ENCODE peak calls at places on chromosomes 7 and 10, in four cellular contexts. F is NCI-H1930, R is endothelial cell, G is HCEC 1CT. E is an unnamed sample.

GRCh38 chr10:79061441-79062315 is 7.1 kb upstream of the ZMIZ1 start:
- DNase-seq in R (no peak), F (no peak), G (no peak), E (no peak)

GRCh38 chr7:95545666-95546065 is 50.6 kb downstream of the PDK4 start:
- DNase-seq in R (no peak), G (no peak), F (no peak), E (no peak)

GRCh38 chr7:37540917-37541316 is 92.3 kb upstream of the ELMO1 start:
- DNase-seq in F (no peak), R (no peak), G (no peak), E (no peak)

GRCh38 chr10:130869179-130869841 is 442.2 kb downstream of the TCERG1L start:
- DNase-seq in F (no peak), R (no peak), G (no peak), E (no peak)

GRCh38 chr10:124384142-124384541 is 34.6 kb downstream of the OAT start:
- DNase-seq in F (no peak), R (no peak), G (no peak), E (no peak)

GRCh38 chr7:158284617-158285382 is 302.8 kb downstream of the PTPRN2 start:
- DNase-seq in G (no peak), F (no peak), R (no peak), E (no peak)

GRCh38 chr10:88457680-88458079 is 125.4 kb downstream of the RNLS start:
- DNase-seq in R (no peak), F (no peak), G (no peak), E (no peak)

GRCh38 chr10:131131726-131132561 is 179.6 kb downstream of the TCERG1L start:
- DNase-seq in G (no peak), R (no peak), F (no peak), E (no peak)

GRCh38 chr10:35425596-35425995 is 89.3 kb downstream of the CCNY start:
- DNase-seq in F (no peak), R (no peak), G (peak; percentile 54), E (no peak)

GRCh38 chr7:116455009-116455408 is 44.5 kb upstream of the CAV2 start:
- DNase-seq in R (no peak), G (peak; percentile 77), F (no peak), E (no peak)

GRCh38 chr7:27187702-27188665 is 3.0 kb upstream of the HOXA11 start:
- DNase-seq in G (peak; percentile 28), F (no peak), R (no peak), E (no peak)

GRCh38 chr7:157219154-157219553 is 80.4 kb downstream of the UBE3C start:
- DNase-seq in F (no peak), R (no peak), G (no peak), E (no peak)

GRCh38 chr10:44510716-44511115 is 125.8 kb upstream of the CXCL12 start:
- DNase-seq in R (no peak), G (no peak), F (no peak), E (no peak)

GRCh38 chr10:132011027-132011426 is 29.3 kb upstream of the BNIP3 start:
- DNase-seq in F (no peak), G (no peak), R (no peak), E (no peak)

GRCh38 chr10:102422586-102423129 is 2.0 kb downstream of the FBXL15 start:
- DNase-seq in F (peak; percentile 69), G (peak; percentile 76), R (peak; percentile 80), E (no peak)

GRCh38 chr10:102234866-102235597 is 6.3 kb downstream of the PITX3 start:
- DNase-seq in G (no peak), F (no peak), R (no peak), E (no peak)

GRCh38 chr10:48938281-48938680 is 1.4 kb downstream of the LRRC18 start:
- DNase-seq in F (no peak), G (no peak), R (no peak), E (no peak)

GRCh38 chr7:31336202-31337035 is 4.1 kb downstream of the NEUROD6 start:
- DNase-seq in G (no peak), R (peak; percentile 58), F (no peak), E (no peak)

GRCh38 chr7:117133125-117133524 is 179.8 kb downstream of the ST7 start:
- DNase-seq in F (no peak), R (no peak), G (no peak), E (no peak)

GRCh38 chr10:110416776-110417732 is 80.7 kb upstream of the DUSP5 start:
- DNase-seq in R (no peak), F (no peak), G (no peak), E (no peak)

GRCh38 chr7:30252885-30253795 is 31.3 kb upstream of the ZNRF2 start:
- DNase-seq in R (no peak), G (no peak), F (no peak), E (no peak)

GRCh38 chr10:25493122-25493893 is 318.5 kb downstream of the GPR158 start:
- DNase-seq in F (no peak), G (no peak), R (peak; percentile 21), E (peak; percentile 95)

GRCh38 chr7:74454948-74455804 is 1.5 kb downstream of the GTF2IRD1 start:
- DNase-seq in F (no peak), G (no peak), R (no peak), E (no peak)

GRCh38 chr7:114104035-114104434 is 185.2 kb upstream of the PPP1R3A start:
- DNase-seq in F (no peak), G (no peak), R (no peak), E (no peak)

GRCh38 chr7:47087866-47088265 is 494.0 kb downstream of the TNS3 start:
- DNase-seq in R (no peak), F (no peak), G (peak; percentile 47), E (no peak)

GRCh38 chr10:33123680-33124079 is 165.7 kb upstream of the ITGB1 start:
- DNase-seq in F (no peak), R (no peak), G (no peak), E (no peak)

GRCh38 chr7:149690688-149691446 is 82.5 kb downstream of the ZNF467 start:
- DNase-seq in R (peak; percentile 72), G (peak; percentile 33), F (peak; percentile 22), E (no peak)

GRCh38 chr10:86942441-86943315 is 14.7 kb downstream of the MMRN2 start:
- DNase-seq in F (no peak), R (no peak), G (no peak), E (no peak)

GRCh38 chr7:6035686-6036085 is 4.5 kb downstream of the ANKRD61 start:
- DNase-seq in G (no peak), R (no peak), F (no peak), E (no peak)

GRCh38 chr10:42988517-42989395 is 88.1 kb upstream of the RET start:
- DNase-seq in R (peak; percentile 2), G (no peak), F (no peak), E (no peak)

GRCh38 chr7:3117488-3118228 is 74.0 kb upstream of the CARD11 start:
- DNase-seq in F (no peak), G (no peak), R (no peak), E (no peak)

GRCh38 chr7:71173955-71174354 is 42.0 kb downstream of the GALNT17 start:
- DNase-seq in F (no peak), R (no peak), G (no peak), E (no peak)

E was measured in NT2/D1.